ENCODE peak calls at places on chromosomes 13 and 19, in five cellular contexts. I is GM12865, B is fibroblast of the aortic adventitia, P is fibroblast of pulmonary artery, O is transverse colon. D is an unnamed sample.

GRCh38 chr19:34960103-34960805 is 3.8 kb downstream of the ZNF792 start:
- DNase-seq in I (no peak), B (peak), P (peak), O (no peak), D (peak)

GRCh38 chr19:41563847-41564514 is 12.0 kb upstream of the CEACAM21 start:
- DNase-seq in I (peak), B (no peak), P (no peak), O (no peak), D (no peak)

GRCh38 chr13:31846984-31847752 is 107.8 kb downstream of the RXFP2 start:
- DNase-seq in I (peak), B (no peak), P (no peak), O (no peak), D (no peak)

GRCh38 chr13:27425918-27426630 is 1.7 kb downstream of the GTF3A start:
- DNase-seq in I (peak), B (peak), P (peak), O (peak), D (peak)

GRCh38 chr19:791605-792360 is 5.5 kb upstream of the PTBP1 start:
- DNase-seq in I (no peak), B (no peak), P (no peak), O (no peak), D (no peak)

GRCh38 chr13:99265823-99266426 is 7.7 kb upstream of the GPR18 start:
- DNase-seq in I (peak), B (peak), P (peak), O (no peak), D (peak)

GRCh38 chr13:108760129-108760528 is 130.7 kb downstream of the MYO16 start:
- DNase-seq in I (no peak), B (no peak), P (no peak), O (no peak), D (no peak)

GRCh38 chr13:27372896-27373295 is 51.5 kb upstream of the GTF3A start:
- DNase-seq in I (no peak), B (no peak), P (peak), O (peak), D (no peak)

GRCh38 chr19:10861118-10861651 is 10.2 kb upstream of the CARM1 start:
- DNase-seq in I (peak), B (no peak), P (peak), O (peak), D (no peak)

GRCh38 chr19:50413096-50413495 is 5.6 kb upstream of the SPIB start:
- DNase-seq in I (no peak), B (no peak), P (no peak), O (no peak), D (no peak)

GRCh38 chr19:2426661-2427322 is 594 bp downstream of the TIMM13 start:
- DNase-seq in I (peak), B (peak), P (peak), O (peak), D (no peak)

GRCh38 chr13:111429064-111429558 is 108.7 kb downstream of the TEX29 start:
- DNase-seq in I (peak), B (peak), P (peak), O (peak), D (peak)

GRCh38 chr13:27442071-27442647 is 8.2 kb downstream of the MTIF3 start:
- DNase-seq in I (no peak), B (no peak), P (no peak), O (peak), D (no peak)

GRCh38 chr19:1503089-1503924 is 9.5 kb downstream of the ADAMTSL5 start:
- DNase-seq in I (peak), B (peak), P (peak), O (peak), D (no peak)

GRCh38 chr19:1181606-1182005 is 7.5 kb upstream of the SBNO2 start:
- DNase-seq in I (no peak), B (no peak), P (no peak), O (peak), D (no peak)

GRCh38 chr13:32079586-32079985 is 48.0 kb downstream of the FRY start:
- DNase-seq in I (no peak), B (no peak), P (no peak), O (no peak), D (no peak)

GRCh38 chr13:44068169-44068568 is 188.5 kb downstream of the LACC1 start:
- DNase-seq in I (no peak), B (peak), P (peak), O (no peak), D (peak)

GRCh38 chr19:14333101-14333871 is 48.0 kb upstream of the ADGRE5 start:
- DNase-seq in I (no peak), B (peak), P (peak), O (peak), D (peak)

GRCh38 chr19:20423381-20424207 is 142.0 kb downstream of the ZNF737 start:
- DNase-seq in I (peak), B (peak), P (peak), O (peak), D (peak)

GRCh38 chr13:113864303-113864890 is 521 bp upstream of the GAS6 start:
- DNase-seq in I (no peak), B (peak), P (no peak), O (no peak), D (no peak)

GRCh38 chr19:2540646-2541454 is 64.9 kb downstream of the GADD45B start:
- DNase-seq in I (no peak), B (peak), P (peak), O (peak), D (peak)

GRCh38 chr13:28494537-28494860 is 429 bp downstream of the FLT1 start:
- DNase-seq in I (peak), B (no peak), P (peak), O (no peak), D (no peak)

GRCh38 chr13:42333613-42334328 is 61.8 kb downstream of the AKAP11 start:
- DNase-seq in I (peak), B (peak), P (peak), O (no peak), D (peak)

GRCh38 chr19:35742121-35742724 is at the start of gene IGFLR1:
- DNase-seq in I (peak), B (no peak), P (no peak), O (peak), D (no peak)

GRCh38 chr19:39402417-39403297 is 4.0 kb upstream of the ZFP36 start:
- DNase-seq in I (peak), B (peak), P (peak), O (peak), D (peak)

GRCh38 chr19:43776285-43776684 is 4.5 kb downstream of the KCNN4 start:
- DNase-seq in I (peak), B (no peak), P (no peak), O (no peak), D (no peak)

DNA sequence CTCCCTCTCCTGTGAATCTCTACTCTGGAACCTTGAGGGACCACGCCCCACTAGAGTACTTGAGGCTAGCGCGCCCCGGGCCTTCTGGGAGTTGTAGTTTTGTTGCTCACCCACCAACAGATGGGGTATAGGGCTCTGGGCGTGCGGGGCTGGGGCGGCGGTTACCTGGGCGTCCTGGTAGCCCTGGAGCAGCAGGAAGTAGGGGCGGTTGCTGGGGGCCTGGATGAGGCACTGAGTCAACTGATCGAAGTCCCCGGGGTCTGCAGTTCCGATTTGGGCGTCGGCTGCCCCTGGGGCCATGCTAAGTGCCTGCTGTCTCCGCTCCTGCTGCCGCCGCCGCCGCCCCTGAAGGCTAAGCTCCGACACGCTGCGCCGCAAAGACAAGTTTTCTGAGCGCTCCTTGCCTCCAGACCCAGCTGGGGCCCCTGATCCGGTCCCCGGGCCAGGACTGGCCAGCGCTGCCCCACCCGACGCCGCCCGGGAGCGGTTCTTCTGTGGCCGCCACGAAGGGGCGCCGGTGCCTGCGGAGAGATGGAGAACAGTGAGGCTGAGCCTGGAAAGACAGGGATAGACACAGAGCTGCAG is 5.3 kb downstream of the RASIP1 start:
- DNase-seq in I (no peak), B (no peak), P (no peak), O (peak), D (peak)
- H3K4me3 ChIP-seq in I (no peak), B (no peak), P (no peak), O (peak), D (peak)

GRCh38 chr19:29285878-29286277 is 72.9 kb upstream of the UQCRFS1 start:
- DNase-seq in I (no peak), B (no peak), P (no peak), O (no peak), D (no peak)
- TF ChIP-seq CTCF in I (peak), B (no peak), P (no peak), O (no peak), D (no peak)

GRCh38 chr13:76929320-76929719 is 19.0 kb upstream of the ACOD1 start:
- DNase-seq in I (no peak), B (no peak), P (no peak), O (no peak), D (no peak)

GRCh38 chr13:76921516-76921915 is 26.8 kb upstream of the ACOD1 start:
- DNase-seq in I (no peak), B (peak), P (peak), O (no peak), D (no peak)

GRCh38 chr13:76928456-76928855 is 19.9 kb upstream of the ACOD1 start:
- DNase-seq in I (no peak), B (no peak), P (no peak), O (no peak), D (no peak)

GRCh38 chr13:76927955-76928354 is 20.4 kb upstream of the ACOD1 start:
- DNase-seq in I (no peak), B (no peak), P (no peak), O (no peak), D (no peak)

DNA sequence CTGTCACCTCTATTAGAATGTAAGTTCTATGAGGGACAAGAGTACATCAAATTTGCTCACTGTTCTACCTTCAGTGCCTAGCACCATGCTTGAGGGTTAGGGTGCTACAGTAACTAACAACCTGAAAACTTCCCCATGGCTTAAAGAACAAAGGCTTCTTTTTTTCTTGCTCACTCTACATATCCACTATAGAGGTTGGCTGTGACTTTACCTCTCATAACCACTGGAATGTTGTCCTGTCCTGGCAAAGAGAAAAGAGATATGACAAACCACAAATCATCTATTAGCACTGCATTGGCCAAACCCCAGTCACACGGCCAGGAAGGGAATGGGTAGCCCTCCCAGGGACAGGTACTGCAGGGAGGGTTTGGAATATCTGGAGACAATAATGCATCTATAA is 23.2 kb upstream of the ACOD1 start:
- DNase-seq in I (no peak), B (no peak), P (no peak), O (no peak), D (no peak)
- H3K4me3 ChIP-seq in I (no peak), B (no peak), P (no peak), O (no peak), D (no peak)

DNA sequence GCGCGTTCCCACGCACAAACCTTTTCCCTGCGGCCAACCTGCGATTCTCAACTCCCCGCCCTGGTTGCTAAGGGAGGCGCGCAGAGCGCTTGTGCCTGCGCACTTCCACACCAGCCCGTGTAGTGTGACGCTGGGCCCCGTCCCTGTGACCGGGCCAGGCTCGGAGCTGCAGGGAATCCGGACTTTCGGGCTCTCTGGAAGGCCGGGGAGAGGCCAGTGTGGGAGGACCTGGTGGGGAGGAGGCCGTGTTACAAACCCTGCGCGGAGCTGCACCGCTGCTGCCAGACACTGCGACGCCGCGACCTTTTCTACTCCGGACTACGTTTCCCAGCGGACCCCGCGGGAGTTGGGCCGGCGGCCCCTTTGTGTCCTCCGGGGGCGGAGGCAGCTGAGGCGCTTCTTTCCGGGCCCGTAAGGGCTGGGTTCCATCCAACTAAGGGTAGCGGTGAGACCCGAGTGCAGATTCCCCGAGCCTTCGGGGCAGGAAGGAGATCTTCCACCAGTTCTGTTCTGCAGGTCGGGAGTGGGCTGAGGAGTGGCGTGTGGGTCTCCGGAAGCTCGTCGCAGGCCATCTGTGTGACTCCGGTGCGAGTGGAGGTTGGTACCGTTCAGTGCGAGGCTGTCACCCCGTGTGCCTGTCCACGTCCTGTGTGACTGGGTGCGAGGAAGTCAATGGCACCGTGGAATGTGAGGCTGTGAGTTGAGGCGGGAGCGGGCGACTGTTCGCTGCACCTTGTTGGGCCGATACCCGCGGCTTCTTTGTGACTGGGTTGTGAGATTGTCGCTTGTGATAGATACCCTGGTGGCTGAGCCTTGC is at the start of gene ZNF570:
- DNase-seq in I (peak), B (peak), P (peak), O (peak), D (peak)
- TF ChIP-seq CTCF in I (no peak), B (no peak), P (no peak), O (no peak), D (no peak)

DNA sequence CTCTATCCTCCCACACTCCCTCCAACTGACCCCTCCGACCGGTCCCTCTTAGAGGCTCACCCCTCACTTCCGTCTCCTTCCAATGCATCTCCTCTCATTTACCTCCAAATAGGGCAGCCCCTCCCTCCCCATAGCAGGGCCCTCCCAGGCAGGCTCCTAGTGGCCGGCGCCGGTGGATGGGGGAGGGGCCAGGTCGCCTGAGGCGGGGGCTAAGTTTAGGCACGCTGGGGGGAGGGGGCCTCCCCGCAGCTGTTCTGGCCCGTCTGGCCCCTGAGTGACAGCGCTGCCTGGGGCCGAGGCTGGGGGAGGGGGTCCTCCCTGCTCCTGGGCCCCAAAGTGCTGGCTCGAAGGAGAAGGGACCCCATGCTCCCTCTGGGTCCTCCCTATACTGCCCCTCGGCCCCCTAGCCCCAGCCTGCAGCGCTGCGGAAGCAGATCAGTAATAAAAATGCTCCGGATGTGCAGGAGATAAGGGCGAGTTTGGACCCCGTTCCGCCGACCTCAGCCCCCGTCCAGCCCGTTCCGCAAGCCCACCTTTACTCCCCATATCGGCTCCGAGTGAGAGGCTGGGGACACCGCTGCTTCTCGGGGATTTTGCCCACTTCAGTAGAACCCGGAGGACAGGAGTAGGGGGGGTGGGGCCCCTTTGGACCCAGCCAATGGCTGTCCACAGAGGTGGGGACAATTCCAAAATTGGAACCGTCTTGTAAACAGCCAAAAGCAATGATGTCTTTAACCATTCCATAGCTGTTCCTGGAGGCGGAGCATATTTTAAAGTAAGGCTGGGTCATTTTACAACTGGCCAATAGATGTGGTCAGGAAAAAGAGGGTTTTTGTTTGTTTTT is 4.0 kb downstream of the RTN2 start:
- DNase-seq in I (peak), B (peak), P (peak), O (peak), D (peak)
- H3K4me3 ChIP-seq in I (peak), B (peak), P (peak), O (peak), D (peak)

DNA sequence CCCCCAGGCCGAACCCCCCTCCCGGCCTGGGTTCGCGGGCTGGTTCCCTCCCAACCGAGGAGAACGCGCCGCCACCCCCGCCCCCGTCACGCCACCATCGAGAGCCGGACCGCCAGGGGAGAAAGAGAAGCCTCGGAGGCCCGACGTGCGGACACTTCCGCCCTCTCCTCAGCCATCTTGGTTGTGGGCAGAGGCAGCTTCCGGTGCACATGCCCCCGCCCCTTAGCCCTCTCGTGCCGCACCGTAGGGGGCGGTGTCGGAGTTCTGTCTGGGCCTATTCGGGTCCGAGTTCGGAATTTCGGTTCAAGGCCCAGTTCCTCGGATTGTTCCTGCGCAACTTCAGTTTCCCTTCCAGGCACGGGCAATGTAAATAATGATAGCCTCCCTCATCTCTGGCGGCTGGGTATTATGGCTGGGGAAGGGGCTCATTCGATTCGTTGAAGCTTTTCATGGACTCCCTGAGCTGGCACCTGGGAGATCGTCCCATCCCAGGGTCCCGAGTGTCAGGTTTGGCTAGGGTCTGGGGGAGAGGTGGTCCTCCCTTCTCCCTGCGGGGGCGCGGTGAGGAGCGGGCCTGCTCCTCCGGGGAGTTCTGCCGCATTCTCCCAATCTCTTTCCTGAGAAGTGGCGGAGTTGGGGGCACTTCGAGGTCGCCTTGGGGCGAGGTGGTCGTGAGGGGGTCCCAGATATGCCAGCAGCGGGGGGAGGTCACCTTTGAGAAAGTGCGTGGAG is at the start of the genes IER2 and STX10:
- DNase-seq in I (peak), B (peak), P (peak), O (peak), D (peak)
- TF ChIP-seq CTCF in I (peak), B (peak), P (peak), O (peak), D (peak)

GRCh38 chr19:4378886-4379285 is 21.5 kb downstream of the SH3GL1 start:
- DNase-seq in I (no peak), B (no peak), P (no peak), O (no peak), D (no peak)

GRCh38 chr19:4375620-4376228 is 24.6 kb downstream of the SH3GL1 start:
- DNase-seq in I (peak), B (peak), P (peak), O (peak), D (peak)

GRCh38 chr19:4375164-4375619 is 25.2 kb downstream of the SH3GL1 start:
- DNase-seq in I (no peak), B (no peak), P (no peak), O (peak), D (no peak)

GRCh38 chr19:4376245-4376990 is 23.9 kb downstream of the SH3GL1 start:
- DNase-seq in I (no peak), B (no peak), P (no peak), O (no peak), D (no peak)

GRCh38 chr19:4376991-4377781 is 23.2 kb downstream of the SH3GL1 start:
- DNase-seq in I (no peak), B (no peak), P (no peak), O (no peak), D (peak)
- H3K4me3 ChIP-seq in I (peak), B (no peak), P (no peak), O (no peak), D (no peak)